ENCODE peak calls at places on chromosomes 3 and 15, in four cellular contexts. V, B, A and T are unnamed samples.
A peak's percentile ranks its signal among the peaks of the same experiment; 100 is the strongest.

GRCh38 chr3:186048119-186048518 is 60.8 kb downstream of the ETV5 start:
- DNase-seq in V (no peak), A (no peak), B (no peak), T (no peak)

GRCh38 chr3:113783980-113784379 is 37.1 kb downstream of the ATP6V1A start:
- DNase-seq in V (no peak), B (no peak), A (peak; percentile 59), T (no peak)

GRCh38 chr3:13937131-13937530 is 57.3 kb upstream of the WNT7A start:
- DNase-seq in V (no peak), A (no peak), B (no peak), T (no peak)

GRCh38 chr3:194130807-194131589 is 5.0 kb upstream of the HES1 start:
- DNase-seq in A (no peak), B (no peak), V (peak; percentile 81), T (no peak)

GRCh38 chr3:188296761-188297689 is 143.1 kb downstream of the LPP start:
- DNase-seq in B (no peak), A (peak; percentile 93), V (peak; percentile 71), T (peak; percentile 59)

GRCh38 chr15:29747837-29748417 is 74.3 kb downstream of the TJP1 start:
- DNase-seq in B (no peak), V (no peak), A (peak; percentile 53), T (peak; percentile 61)

GRCh38 chr3:190217081-190217480 is 96.4 kb upstream of the P3H2 start:
- DNase-seq in V (no peak), A (peak; percentile 77), B (no peak), T (peak; percentile 24)

GRCh38 chr3:120637836-120638559 is 41.9 kb downstream of the NDUFB4 start:
- DNase-seq in A (no peak), B (no peak), V (no peak), T (no peak)

GRCh38 chr15:74789741-74790079 is 7.8 kb downstream of the CSK start:
- DNase-seq in V (no peak), B (no peak), A (no peak), T (no peak)

GRCh38 chr3:75332784-75333183 is 331.3 kb upstream of the FRG2C start:
- DNase-seq in B (no peak), A (no peak), V (no peak), T (peak; percentile 25)

GRCh38 chr3:10709110-10709781 is 106.8 kb upstream of the SLC6A11 start:
- DNase-seq in V (no peak), B (no peak), A (no peak), T (no peak)

GRCh38 chr3:10707089-10707983 is 108.7 kb upstream of the SLC6A11 start:
- DNase-seq in V (no peak), A (no peak), B (no peak), T (no peak)

GRCh38 chr3:10712121-10712520 is 103.9 kb upstream of the SLC6A11 start:
- DNase-seq in V (no peak), B (no peak), A (no peak), T (no peak)

GRCh38 chr3:10706156-10707088 is 109.6 kb upstream of the SLC6A11 start:
- DNase-seq in V (no peak), B (no peak), A (no peak), T (no peak)

GRCh38 chr3:10707984-10708868 is 107.8 kb upstream of the SLC6A11 start:
- DNase-seq in A (no peak), V (no peak), B (no peak), T (peak; percentile 1)
- H3K4me3 ChIP-seq in A (no peak overlapping the region), V (no peak overlapping the region), B (no peak overlapping the region), T (no peak overlapping the region)

GRCh38 chr3:69882560-69882959 is 117.0 kb upstream of the SAMMSON start:
- DNase-seq in B (no peak), V (no peak), A (no peak), T (no peak)
- H3K4me3 ChIP-seq in B (no peak overlapping the region), V (no peak overlapping the region), A (no peak overlapping the region), T (no peak overlapping the region)

GRCh38 chr3:124832782-124833709 is 54.1 kb downstream of the ITGB5 start:
- DNase-seq in B (no peak), V (no peak), A (peak; percentile 84), T (peak; percentile 92)

GRCh38 chr3:124836448-124836847 is 50.7 kb downstream of the ITGB5 start:
- DNase-seq in B (no peak), V (no peak), A (no peak), T (no peak)

GRCh38 chr3:124833710-124834332 is 53.3 kb downstream of the ITGB5 start:
- DNase-seq in A (no peak), V (no peak), B (no peak), T (no peak)

GRCh38 chr3:124837065-124837464 is 50.1 kb downstream of the ITGB5 start:
- DNase-seq in A (no peak), B (no peak), V (no peak), T (no peak)

GRCh38 chr3:124834723-124835718 is 52.1 kb downstream of the ITGB5 start:
- DNase-seq in V (peak; percentile 68), A (peak; percentile 89), B (no peak), T (peak; percentile 74)
- H3K4me3 ChIP-seq in V (no peak overlapping the region), A (no peak overlapping the region), B (peak overlapping the region; percentile 28), T (peak overlapping the region; percentile 25)

GRCh38 chr15:49847937-49848823 is 227.3 kb downstream of the DTWD1 start:
- DNase-seq in B (no peak), A (peak; percentile 99), V (no peak), T (peak; percentile 84)
- H3K4me3 ChIP-seq in B (peak overlapping the region; percentile 10), A (no peak overlapping the region), V (no peak overlapping the region), T (peak overlapping the region; percentile 57)

DNA sequence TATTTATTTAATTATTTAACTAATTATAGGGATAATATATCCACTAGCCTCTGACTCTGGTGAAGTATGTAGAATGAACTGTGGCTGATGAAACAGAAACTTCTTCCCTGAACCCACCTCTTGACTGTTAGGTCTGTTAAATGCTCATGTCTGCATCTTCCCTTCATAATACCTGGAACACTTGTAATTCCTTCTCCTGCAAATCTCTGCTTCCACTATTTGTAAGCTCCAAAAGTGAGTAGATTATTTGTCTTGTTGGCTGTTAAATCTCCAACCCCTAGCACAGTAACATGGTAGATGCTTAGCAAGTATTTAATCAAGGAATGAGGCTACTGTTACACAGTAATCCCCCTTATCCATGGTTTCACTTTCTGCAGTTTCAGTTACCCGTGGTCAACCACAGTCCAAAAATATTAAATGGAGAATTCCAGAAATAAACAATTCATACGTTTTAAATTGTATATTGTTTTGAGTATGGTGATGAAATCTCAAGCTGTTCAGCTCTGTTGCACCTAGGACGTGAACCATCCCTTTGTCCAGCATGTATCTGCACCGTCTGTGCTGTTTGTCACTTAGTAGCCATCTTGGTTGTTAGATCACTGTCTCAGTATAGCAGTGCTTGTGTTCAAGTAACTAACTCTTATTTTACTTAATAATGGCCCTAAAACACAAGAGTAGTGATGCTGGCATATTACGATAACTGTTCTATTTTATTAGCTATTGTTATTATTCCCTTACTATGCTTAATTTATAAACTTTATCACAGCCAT is 5.7 kb downstream of the TTBK2 start:
- DNase-seq in V (no peak), A (no peak), B (no peak), T (no peak)
- H3K4me3 ChIP-seq in V (no peak overlapping the region), A (no peak overlapping the region), B (peak overlapping the region; percentile 29), T (no peak overlapping the region)

DNA sequence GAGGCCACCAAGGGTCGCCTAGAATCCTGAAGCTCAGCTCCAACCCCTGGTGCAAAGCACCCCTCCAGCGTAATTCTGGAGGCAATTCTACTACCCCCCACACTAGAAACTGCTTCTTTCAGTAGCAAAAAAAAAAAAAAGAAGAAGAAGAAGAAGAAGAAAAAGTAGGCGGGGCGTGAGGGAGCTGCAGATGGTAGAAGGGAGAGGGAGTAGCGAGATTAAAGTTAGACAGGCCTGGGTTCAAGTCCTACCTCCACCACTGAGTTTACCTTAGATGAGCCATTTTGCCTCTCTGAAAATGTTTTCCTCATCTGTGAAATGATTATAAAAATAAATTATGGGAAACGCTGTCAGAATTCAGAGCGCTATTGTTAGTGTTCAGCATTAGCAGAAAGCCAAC is 913 bp downstream of the FAM174B start:
- DNase-seq in B (no peak), A (no peak), V (no peak), T (no peak)
- H3K4me3 ChIP-seq in B (peak overlapping the region; percentile 80), A (no peak overlapping the region), V (peak overlapping the region; percentile 40), T (peak overlapping the region; percentile 77)

DNA sequence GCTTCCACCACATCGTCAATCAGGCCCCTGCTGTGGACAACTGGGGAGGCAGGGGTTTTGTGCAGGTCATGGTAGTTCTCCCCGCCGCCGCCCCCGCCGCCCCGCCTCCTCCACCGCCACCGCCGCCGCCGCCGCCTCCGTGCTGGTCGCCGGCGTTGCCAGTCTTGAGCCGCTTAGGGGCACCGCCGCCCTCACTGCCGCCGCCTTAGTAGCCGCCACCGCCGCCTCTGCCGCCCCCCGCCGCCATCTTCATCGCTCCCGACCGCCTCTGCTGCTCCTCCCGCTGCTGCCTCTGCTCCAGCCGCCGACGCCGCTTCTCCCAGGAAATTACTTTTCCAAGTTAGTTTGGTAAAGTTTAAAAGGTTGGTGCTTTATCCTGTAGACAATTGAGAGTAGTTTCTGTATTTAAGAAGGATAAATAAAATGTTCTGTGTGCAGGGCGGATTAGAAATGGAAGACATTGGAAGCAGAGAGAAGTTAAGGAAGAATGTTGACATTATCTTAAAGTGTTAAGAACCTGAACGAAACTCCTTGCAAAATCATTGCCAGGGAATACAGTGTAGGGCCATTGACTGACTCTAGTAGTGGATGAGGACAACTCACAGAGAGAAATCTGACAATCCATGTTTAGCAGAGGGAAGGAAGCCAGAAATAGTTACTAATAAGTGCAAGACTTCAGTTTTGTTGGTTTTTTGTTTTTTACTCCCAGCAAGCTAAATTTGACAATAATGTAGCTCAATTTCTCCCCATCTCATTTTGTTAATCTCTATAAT is 53.0 kb upstream of the GOLGA8A start:
- DNase-seq in B (no peak), A (no peak), V (no peak), T (no peak)
- H3K4me3 ChIP-seq in B (no peak overlapping the region), A (no peak overlapping the region), V (no peak overlapping the region), T (peak overlapping the region; percentile 44)

GRCh38 chr3:141659821-141660597 is 78.1 kb upstream of the RNF7 start:
- DNase-seq in V (peak; percentile 69), B (peak; percentile 9), A (peak; percentile 27), T (peak; percentile 77)
- H3K4me3 ChIP-seq in V (peak overlapping the region; percentile 12), B (peak overlapping the region; percentile 83), A (peak overlapping the region; percentile 59), T (peak overlapping the region; percentile 87)

GRCh38 chr3:181616088-181617070 is 95.3 kb upstream of the SOX2 start:
- DNase-seq in B (no peak), A (no peak), V (no peak), T (no peak)

GRCh38 chr3:181613191-181613590 is 98.5 kb upstream of the SOX2 start:
- DNase-seq in A (peak; percentile 18), B (no peak), V (no peak), T (no peak)

GRCh38 chr3:181614878-181615277 is 96.8 kb upstream of the SOX2 start:
- DNase-seq in B (no peak), A (no peak), V (no peak), T (no peak)

GRCh38 chr3:181613813-181614212 is 97.9 kb upstream of the SOX2 start:
- DNase-seq in A (no peak), B (no peak), V (no peak), T (no peak)

GRCh38 chr3:181615666-181616065 is 96.1 kb upstream of the SOX2 start:
- DNase-seq in B (no peak), A (no peak), V (no peak), T (no peak)
- H3K4me3 ChIP-seq in B (no peak overlapping the region), A (no peak overlapping the region), V (no peak overlapping the region), T (no peak overlapping the region)

GRCh38 chr15:45573961-45574629 is 13.1 kb upstream of the BLOC1S6 start:
- DNase-seq in B (no peak), A (peak; percentile 18), V (no peak), T (no peak)
- H3K4me3 ChIP-seq in B (no peak overlapping the region), A (no peak overlapping the region), V (no peak overlapping the region), T (no peak overlapping the region)